ENCODE peak calls at places on chromosomes 4 and X, in six cellular contexts. A, X, Y, L, W and S are unnamed samples. For H3K4me1, the result is how much of the 10 kb centered on the place peaks cover.

GRCh38 chr4:158891256-158891655 is 122.4 kb downstream of the FNIP2 start:
- DNase-seq in L (no peak), W (no peak), Y (no peak), X (no peak), A (no peak), S (no peak)

GRCh38 chr4:120440730-120441129 is 374.1 kb upstream of the MAD2L1 start:
- DNase-seq in X (no peak), Y (no peak), W (no peak), L (no peak), A (no peak), S (no peak)

GRCh38 chr4:170388255-170388654 is 298.5 kb upstream of the AADAT start:
- DNase-seq in X (no peak), L (no peak), A (no peak), Y (no peak), W (no peak), S (no peak)

GRCh38 chr4:5500165-5500564 is 208.2 kb downstream of the EVC2 start:
- DNase-seq in Y (no peak), A (peak), X (no peak), W (no peak), L (no peak), S (no peak)

GRCh38 chr4:86935499-86935832 is 655 bp downstream of the AFF1 start:
- DNase-seq in Y (no peak), A (no peak), W (no peak), X (peak), L (no peak), S (peak)

GRCh38 chrX:72620550-72621145 is 48.0 kb upstream of the HDAC8 start:
- DNase-seq in W (no peak), X (peak), Y (peak), L (peak), A (peak), S (peak)

GRCh38 chr4:145786261-145786660 is 106.3 kb downstream of the C4orf51 start:
- DNase-seq in A (no peak), W (no peak), Y (no peak), X (no peak), L (no peak), S (no peak)

GRCh38 chr4:732480-732879 is 26.8 kb downstream of the PCGF3 start:
- DNase-seq in A (no peak), W (no peak), Y (no peak), L (no peak), X (no peak), S (no peak)

GRCh38 chrX:67684136-67684535 is 140.3 kb downstream of the AR start:
- DNase-seq in W (no peak), L (no peak), A (no peak), X (no peak), Y (no peak), S (no peak)

GRCh38 chrX:18390941-18391538 is 34.4 kb upstream of the CDKL5 start:
- DNase-seq in L (peak), W (no peak), X (peak), A (peak), Y (peak), S (peak)

GRCh38 chrX:20743054-20743453 is 476.3 kb upstream of the RPS6KA3 start:
- DNase-seq in X (no peak), A (no peak), W (no peak), L (no peak), Y (no peak), S (no peak)

GRCh38 chrX:17976955-17977354 is 115.9 kb upstream of the RAI2 start:
- DNase-seq in A (no peak), X (no peak), Y (no peak), L (no peak), W (no peak), S (no peak)

GRCh38 chr4:108370826-108371225 is 202.1 kb upstream of the LEF1 start:
- DNase-seq in W (peak), A (no peak), X (no peak), L (no peak), Y (no peak), S (no peak)
- H3K4me3 ChIP-seq in W (no peak), A (no peak), X (no peak), L (no peak), Y (no peak), S (no peak)

GRCh38 chr4:110619001-110619350 is 3.9 kb downstream of the PITX2 start:
- DNase-seq in A (no peak), L (no peak), W (peak), X (no peak), Y (no peak), S (no peak)

GRCh38 chr4:110619401-110620247 is 3.3 kb downstream of the PITX2 start:
- DNase-seq in W (no peak), A (no peak), L (no peak), Y (no peak), X (no peak), S (no peak)

GRCh38 chr4:110616162-110617062 is 6.5 kb downstream of the PITX2 start:
- DNase-seq in L (no peak), Y (no peak), A (no peak), X (no peak), W (no peak), S (no peak)

GRCh38 chr4:110617095-110617494 is 5.8 kb downstream of the PITX2 start:
- DNase-seq in L (no peak), X (no peak), W (no peak), A (no peak), Y (no peak), S (no peak)

DNA sequence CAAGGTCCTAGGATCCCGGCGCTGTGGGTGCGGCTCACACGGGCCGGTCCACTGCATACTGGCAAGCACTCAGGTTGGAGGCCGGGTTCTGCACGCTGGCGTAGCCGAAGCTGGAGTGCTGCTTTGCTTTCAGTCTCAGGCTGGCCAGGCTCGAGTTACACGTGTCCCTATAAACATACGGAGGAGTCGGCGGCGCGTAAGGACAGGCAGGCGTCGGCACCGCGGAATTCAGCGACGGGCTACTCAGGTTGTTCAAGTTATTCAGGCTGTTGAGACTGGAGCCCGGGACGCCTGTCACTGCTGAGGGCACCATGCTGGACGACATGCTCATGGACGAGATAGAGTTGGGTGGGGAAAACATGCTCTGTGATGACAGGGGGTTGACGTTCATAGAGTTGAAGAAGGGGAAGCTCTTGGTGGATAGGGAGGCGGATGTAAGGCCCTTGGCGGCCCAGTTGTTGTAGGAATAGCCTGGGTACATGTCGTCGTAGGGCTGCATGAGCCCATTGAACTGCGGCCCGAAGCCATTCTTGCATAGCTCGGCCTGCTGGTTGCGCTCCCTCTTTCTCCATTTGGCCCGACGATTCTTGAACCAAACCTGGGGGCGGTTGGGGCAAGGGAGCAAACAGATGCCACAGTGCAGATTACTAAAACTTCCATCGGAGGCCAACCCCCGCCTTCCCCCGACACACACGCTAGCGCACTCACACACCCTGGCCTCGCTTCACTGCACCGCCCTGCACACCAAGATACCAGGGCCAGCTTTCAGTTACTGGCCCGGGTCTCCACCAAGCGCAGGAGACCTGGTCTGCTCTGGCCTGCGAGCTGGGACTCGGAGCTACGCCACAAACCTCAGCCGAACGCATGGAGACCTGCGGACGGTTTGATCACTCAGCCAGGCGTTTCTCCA is 4.5 kb downstream of the PITX2 start:
- DNase-seq in W (no peak), X (no peak), L (no peak), Y (peak), A (no peak), S (no peak)
- H3K4me1 ChIP-seq in W (under half), X (under half), L (under half), Y (half or more), A (under half), S (under half)

DNA sequence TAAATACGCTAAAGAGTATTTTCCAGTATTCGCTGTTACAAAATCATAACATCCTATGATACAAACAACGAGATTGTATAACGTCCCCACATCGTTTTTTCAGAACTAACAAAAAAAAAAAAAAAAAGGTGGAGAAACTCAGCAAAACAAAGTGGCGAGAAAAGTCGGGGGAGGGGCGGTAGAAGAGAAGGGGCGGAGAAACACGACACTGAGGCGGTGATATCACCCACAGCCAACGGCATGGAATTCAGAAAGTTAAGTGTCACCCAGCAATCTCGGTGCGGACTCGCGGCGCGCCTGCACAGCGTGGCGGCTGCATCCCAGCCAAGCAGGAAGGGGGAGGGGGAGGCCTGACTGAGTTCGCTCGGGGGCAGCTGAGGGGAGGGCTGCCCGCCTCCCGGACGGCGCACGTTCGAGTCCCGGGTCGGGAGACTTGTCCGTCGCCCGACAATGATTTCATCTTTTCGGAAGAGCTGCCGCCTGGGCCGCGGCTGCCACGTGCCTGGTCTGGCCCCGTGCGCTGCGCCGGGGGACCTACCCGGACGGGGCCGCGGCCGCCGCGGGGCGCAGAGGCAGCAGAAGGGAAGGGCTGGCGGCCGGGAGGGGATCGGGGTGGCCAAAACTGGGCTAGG is 830 bp downstream of the SETD7 start:
- DNase-seq in X (peak), Y (peak), W (peak), A (peak), L (peak), S (peak)
- TF ChIP-seq POLR2A in X (peak), Y (peak), W (peak), A (peak), L (peak), S (peak)

DNA sequence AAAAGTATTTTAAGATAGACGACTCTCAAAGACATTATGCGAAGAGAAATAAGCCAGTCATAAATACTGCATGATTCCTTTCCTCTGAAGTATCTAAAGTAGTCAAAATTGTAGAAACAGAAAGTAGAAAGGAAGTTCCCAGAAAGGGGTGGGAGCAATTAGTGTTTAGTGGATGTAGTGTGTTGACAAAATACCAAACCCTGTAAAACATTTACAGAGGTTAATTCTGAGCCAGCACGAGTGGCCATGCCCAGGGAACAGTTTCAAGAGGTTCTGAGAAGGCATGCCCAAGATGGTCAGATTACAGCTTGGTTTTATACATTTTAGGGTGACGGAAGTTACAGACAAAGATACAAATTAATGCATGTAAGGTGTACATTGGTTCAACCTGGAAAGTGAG is 34.4 kb upstream of the SLC25A4 start:
- DNase-seq in L (peak), W (peak), X (peak), Y (no peak), A (no peak), S (no peak)
- H3K4me3 ChIP-seq in L (no peak), W (no peak), X (no peak), Y (no peak), A (no peak), S (no peak)

GRCh38 chr4:2807571-2807970 is 14.7 kb downstream of the SH3BP2 start:
- DNase-seq in Y (no peak), W (no peak), A (no peak), L (no peak), X (no peak), S (no peak)

GRCh38 chr4:2805712-2806391 is 13.0 kb downstream of the SH3BP2 start:
- DNase-seq in W (no peak), A (no peak), L (peak), Y (peak), X (peak), S (no peak)

GRCh38 chr4:2804973-2805501 is 12.2 kb downstream of the SH3BP2 start:
- DNase-seq in A (no peak), X (no peak), Y (no peak), L (no peak), W (no peak), S (no peak)

GRCh38 chr4:2808001-2808400 is 15.1 kb downstream of the SH3BP2 start:
- DNase-seq in W (no peak), X (no peak), Y (no peak), A (no peak), L (no peak), S (no peak)

DNA sequence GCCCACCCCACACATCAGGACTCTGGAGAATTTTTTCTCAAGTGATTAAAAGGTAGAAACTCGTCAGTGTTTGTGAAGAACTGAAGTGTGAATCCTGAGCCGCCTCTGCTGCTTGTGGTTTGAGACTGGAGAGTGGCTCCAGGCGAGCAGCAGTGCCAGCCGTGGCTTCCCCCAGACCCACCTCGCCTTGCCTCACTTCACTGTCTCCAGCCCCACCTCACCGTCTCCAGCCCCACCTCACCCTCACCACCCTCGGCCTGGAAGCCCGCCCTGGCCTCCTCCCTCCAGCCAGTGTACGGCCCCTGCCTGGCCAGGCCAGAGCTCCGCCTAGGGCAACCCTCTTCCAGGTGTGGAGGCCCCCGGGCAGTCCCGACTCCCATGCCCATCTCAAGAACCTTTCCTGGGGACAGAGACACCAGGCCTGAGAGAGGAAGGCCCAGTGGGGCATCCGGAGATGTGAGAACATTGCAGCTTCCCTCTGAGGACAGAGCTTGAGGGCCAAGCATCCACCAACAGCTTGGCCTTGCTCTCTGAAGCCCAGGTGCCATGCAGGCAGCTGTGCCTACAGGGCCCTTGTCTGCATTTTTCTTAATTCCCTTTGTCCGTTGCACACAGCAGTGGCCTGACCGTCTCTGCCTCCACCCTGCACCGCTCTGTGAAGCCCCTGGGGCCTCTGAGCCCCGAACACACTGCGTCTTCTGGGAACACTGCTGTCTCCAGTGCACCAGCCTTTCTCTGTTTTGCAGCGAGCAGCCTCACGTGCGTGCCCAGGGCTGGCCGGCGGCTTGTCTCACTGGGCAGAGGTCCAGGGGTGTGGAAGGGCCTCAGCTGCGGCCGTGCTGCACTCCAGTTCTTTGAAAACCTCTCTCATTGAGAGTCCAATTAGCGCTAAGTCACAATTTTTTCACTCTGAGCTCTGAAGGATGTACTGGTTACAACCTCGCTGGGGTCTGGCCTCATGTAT is 13.8 kb downstream of the SH3BP2 start:
- DNase-seq in Y (peak), W (no peak), A (no peak), X (peak), L (peak), S (peak)
- H3K4me1 ChIP-seq in Y (half or more), W (half or more), A (under half), X (under half), L (under half), S (under half)